ENCODE peak calls at places on chromosomes 1 and 21, in seven cellular contexts. D is transverse colon; R is breast epithelium; N is mucosa of descending colon; S is OCI-LY7; P is CD8-positive, alpha-beta memory T cell; T is heart right ventricle. L is an unnamed sample. For H3K4me1 and H3K36me3, the result is how much of the 10 kb centered on the place peaks cover.

GRCh38 chr1:210654176-210654786 is 325.6 kb downstream of the HHAT start:
- DNase-seq in N (no peak), D (no peak), T (no peak), S (no peak), P (no peak), R (no peak), L (no peak)

GRCh38 chr21:34344584-34344983 is 19.2 kb upstream of the KCNE2 start:
- DNase-seq in S (no peak), R (no peak), N (no peak), T (no peak), D (no peak), P (no peak), L (no peak)

GRCh38 chr1:29540801-29541357 is 304.6 kb downstream of the PTPRU start:
- DNase-seq in P (no peak), T (no peak), R (no peak), D (no peak), N (no peak), S (no peak), L (no peak)

GRCh38 chr1:42992043-42992697 is 33.5 kb upstream of the SLC2A1 start:
- DNase-seq in R (no peak), N (no peak), S (no peak), T (no peak), P (no peak), D (no peak), L (no peak)

GRCh38 chr1:244970236-244970652 is 105.9 kb upstream of the HNRNPU start:
- DNase-seq in R (no peak), T (peak), N (peak), S (peak), P (peak), D (no peak), L (peak)

GRCh38 chr21:34612557-34612956 is 2.4 kb downstream of the RCAN1 start:
- DNase-seq in R (no peak), P (no peak), S (no peak), D (no peak), N (no peak), T (no peak), L (no peak)

GRCh38 chr21:33542640-33543504 is at the start of gene SON:
- DNase-seq in D (peak), P (peak), N (peak), R (peak), S (peak), T (peak), L (peak)

GRCh38 chr21:34722684-34723300 is 54.0 kb downstream of the CLIC6 start:
- DNase-seq in S (peak), D (no peak), N (no peak), R (no peak), T (no peak), P (no peak), L (no peak)

GRCh38 chr1:176837708-176838107 is 326.8 kb downstream of the ASTN1 start:
- DNase-seq in R (no peak), P (no peak), D (no peak), T (no peak), S (no peak), N (no peak), L (no peak)

GRCh38 chr21:31366825-31367224 is 22.8 kb upstream of the TIAM1 start:
- DNase-seq in R (no peak), T (no peak), D (no peak), P (no peak), S (no peak), N (no peak), L (peak)

GRCh38 chr1:104132386-104132973 is 382.8 kb downstream of the AMY1C start:
- DNase-seq in P (no peak), D (no peak), N (peak), R (no peak), S (peak), T (no peak), L (peak)

GRCh38 chr1:15852036-15852827 is 4.7 kb downstream of the SPEN start:
- DNase-seq in D (no peak), P (no peak), S (peak), R (no peak), N (no peak), T (no peak), L (no peak)

GRCh38 chr21:37380349-37381323 is 14.1 kb downstream of the DYRK1A start:
- DNase-seq in T (peak), P (no peak), S (no peak), D (no peak), N (peak), R (no peak), L (no peak)

GRCh38 chr1:171780583-171781166 is 785 bp upstream of the METTL13 start:
- DNase-seq in P (no peak), D (no peak), N (peak), R (no peak), T (no peak), S (no peak), L (peak)

GRCh38 chr1:50418600-50419109 is 4.6 kb downstream of the DMRTA2 start:
- DNase-seq in T (no peak), R (no peak), P (no peak), N (no peak), D (no peak), S (no peak), L (no peak)

GRCh38 chr1:167601442-167602380 is 28.3 kb upstream of the RCSD1 start:
- DNase-seq in S (peak), R (no peak), D (peak), N (peak), T (peak), P (no peak), L (no peak)

GRCh38 chr1:101567582-101568189 is 330.9 kb downstream of the S1PR1 start:
- DNase-seq in D (peak), N (peak), P (peak), S (peak), T (no peak), R (no peak), L (no peak)

GRCh38 chr1:4017636-4018365 is 117.7 kb upstream of the C1orf174 start:
- DNase-seq in R (no peak), T (no peak), S (no peak), D (no peak), P (no peak), N (no peak), L (no peak)

GRCh38 chr1:117631761-117632160 is 25.9 kb downstream of the TENT5C start:
- DNase-seq in P (no peak), N (no peak), D (no peak), R (no peak), S (peak), T (no peak), L (no peak)

GRCh38 chr1:43049487-43049886 is 90.8 kb upstream of the SLC2A1 start:
- DNase-seq in N (no peak), S (no peak), T (no peak), P (no peak), D (no peak), R (no peak), L (no peak)

GRCh38 chr1:24868016-24868875 is 61.8 kb downstream of the RUNX3 start:
- DNase-seq in T (no peak), D (no peak), N (no peak), R (no peak), S (no peak), P (no peak), L (no peak)

GRCh38 chr1:18581420-18581880 is 49.2 kb upstream of the PAX7 start:
- DNase-seq in N (peak), S (peak), P (no peak), T (no peak), R (no peak), D (peak), L (no peak)

GRCh38 chr1:47188901-47189785 is 693 bp downstream of the PDZK1IP1 start:
- DNase-seq in N (no peak), P (no peak), R (peak), T (no peak), D (no peak), S (no peak), L (peak)

GRCh38 chr1:24864409-24864808 is 65.7 kb downstream of the RUNX3 start:
- DNase-seq in P (no peak), T (no peak), N (peak), S (peak), R (no peak), D (peak), L (no peak)

GRCh38 chr1:15684042-15684461 is at the start of gene PLEKHM2:
- DNase-seq in P (peak), T (no peak), D (peak), S (peak), R (no peak), N (peak), L (no peak)

GRCh38 chr1:180501865-180502360 is 464 bp downstream of the ACBD6 start:
- DNase-seq in N (no peak), R (no peak), P (no peak), D (no peak), S (peak), T (no peak), L (no peak)

GRCh38 chr1:227131193-227131592 is 187.1 kb downstream of the CDC42BPA start:
- DNase-seq in P (no peak), S (peak), T (no peak), R (no peak), D (no peak), N (no peak), L (no peak)

GRCh38 chr1:173048629-173049326 is 2.0 kb downstream of the TNFSF18 start:
- DNase-seq in T (no peak), S (no peak), R (no peak), D (no peak), N (no peak), P (no peak), L (peak)

GRCh38 chr21:29208666-29209059 is 78.2 kb downstream of the MAP3K7CL start:
- DNase-seq in D (no peak), R (no peak), N (no peak), P (no peak), S (no peak), T (no peak), L (peak)

GRCh38 chr1:150609726-150610125 is 19.7 kb downstream of the ENSA start:
- DNase-seq in S (no peak), N (no peak), T (no peak), R (no peak), P (no peak), D (no peak), L (no peak)
- H3K4me1 ChIP-seq in S (half or more), N (under half), T (under half), R (under half), P (under half), D (half or more), L (under half)

GRCh38 chr1:1403543-1404112 is 3.5 kb downstream of the MRPL20 start:
- DNase-seq in T (no peak), R (no peak), S (no peak), P (no peak), N (no peak), D (no peak), L (no peak)
- H3K36me3 ChIP-seq in T (under half), R (under half), S (half or more), P (under half), N (under half), D (under half), L (half or more)

GRCh38 chr1:221706862-221707582 is 34.9 kb downstream of the DUSP10 start:
- DNase-seq in T (no peak), D (no peak), S (no peak), R (no peak), P (no peak), N (no peak), L (no peak)
- H3K4me3 ChIP-seq in T (no peak), D (no peak), S (no peak), R (no peak), P (no peak), N (no peak), L (no peak)

DNA sequence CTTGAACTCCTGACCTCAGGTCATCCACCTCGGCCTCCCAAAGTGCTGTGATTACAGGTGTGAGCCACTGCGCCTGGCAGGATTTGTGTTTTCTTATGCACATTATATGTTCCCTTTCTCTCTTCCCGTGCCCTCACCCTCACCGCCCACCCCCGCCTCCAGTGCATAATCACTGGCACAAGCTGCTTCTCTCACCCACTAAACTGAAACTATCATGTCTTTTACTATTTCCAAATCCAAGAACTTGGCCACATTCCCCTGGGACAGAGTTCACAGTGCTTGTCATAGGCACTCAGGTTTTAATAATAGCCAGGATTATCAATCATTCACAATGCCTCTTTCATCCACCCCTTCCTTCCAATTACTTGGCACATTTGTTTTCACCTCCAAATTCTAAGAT is 17.8 kb upstream of the MAPKAPK2 start:
- DNase-seq in S (no peak), T (no peak), N (no peak), R (no peak), P (no peak), D (no peak), L (no peak)
- H3K4me1 ChIP-seq in S (under half), T (under half), N (under half), R (under half), P (under half), D (under half), L (under half)

GRCh38 chr1:162702628-162703027 is 70.4 kb downstream of the DDR2 start:
- DNase-seq in D (no peak), T (no peak), S (no peak), N (no peak), R (no peak), P (no peak), L (no peak)

GRCh38 chr1:162708286-162708685 is 76.0 kb downstream of the DDR2 start:
- DNase-seq in T (no peak), R (no peak), N (no peak), D (no peak), S (no peak), P (no peak), L (no peak)

GRCh38 chr1:162703708-162704107 is 71.4 kb downstream of the DDR2 start:
- DNase-seq in P (no peak), N (no peak), T (peak), S (no peak), R (no peak), D (no peak), L (no peak)

GRCh38 chr1:162706003-162706402 is 73.7 kb downstream of the DDR2 start:
- DNase-seq in T (no peak), S (no peak), P (no peak), R (no peak), D (no peak), N (no peak), L (no peak)

DNA sequence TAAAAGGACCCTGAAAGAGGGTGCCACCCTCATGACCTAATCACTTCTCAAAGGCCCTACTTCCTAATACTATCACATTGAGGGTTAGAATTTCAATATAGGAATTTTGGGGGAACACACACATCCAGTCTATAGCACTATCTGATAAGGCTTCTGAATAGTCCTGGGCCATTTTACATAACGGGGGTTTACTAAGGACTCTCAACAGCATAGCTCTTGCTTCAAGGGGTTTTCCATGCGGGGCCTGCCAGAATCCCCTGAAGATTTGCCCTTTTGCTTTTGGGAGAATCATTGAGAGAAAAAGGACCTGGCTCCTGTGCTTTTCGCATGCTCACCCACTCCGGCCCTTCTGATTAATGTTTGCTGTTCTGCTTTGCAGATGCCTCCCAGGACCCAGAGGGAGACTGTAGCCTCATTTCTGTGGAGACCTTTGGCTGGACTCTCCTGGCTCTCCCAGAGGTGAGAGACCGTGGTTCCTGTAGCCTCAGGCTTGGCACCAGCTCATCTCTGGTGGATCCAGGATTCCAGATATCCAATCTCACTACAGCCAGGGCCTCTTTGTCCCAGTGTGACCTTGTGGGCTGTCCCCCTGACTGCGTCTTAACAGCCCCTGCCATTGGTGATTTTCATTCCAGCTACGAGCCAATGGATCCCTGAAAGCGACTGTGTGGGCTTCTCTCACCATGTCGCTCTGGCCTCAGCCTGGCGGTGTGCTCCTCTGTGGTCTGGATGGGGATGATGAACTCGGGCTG is 72.6 kb downstream of the DDR2 start:
- DNase-seq in D (no peak), R (no peak), T (peak), S (no peak), N (no peak), P (no peak), L (no peak)
- H3K36me3 ChIP-seq in D (under half), R (under half), T (under half), S (under half), N (under half), P (under half), L (under half)

DNA sequence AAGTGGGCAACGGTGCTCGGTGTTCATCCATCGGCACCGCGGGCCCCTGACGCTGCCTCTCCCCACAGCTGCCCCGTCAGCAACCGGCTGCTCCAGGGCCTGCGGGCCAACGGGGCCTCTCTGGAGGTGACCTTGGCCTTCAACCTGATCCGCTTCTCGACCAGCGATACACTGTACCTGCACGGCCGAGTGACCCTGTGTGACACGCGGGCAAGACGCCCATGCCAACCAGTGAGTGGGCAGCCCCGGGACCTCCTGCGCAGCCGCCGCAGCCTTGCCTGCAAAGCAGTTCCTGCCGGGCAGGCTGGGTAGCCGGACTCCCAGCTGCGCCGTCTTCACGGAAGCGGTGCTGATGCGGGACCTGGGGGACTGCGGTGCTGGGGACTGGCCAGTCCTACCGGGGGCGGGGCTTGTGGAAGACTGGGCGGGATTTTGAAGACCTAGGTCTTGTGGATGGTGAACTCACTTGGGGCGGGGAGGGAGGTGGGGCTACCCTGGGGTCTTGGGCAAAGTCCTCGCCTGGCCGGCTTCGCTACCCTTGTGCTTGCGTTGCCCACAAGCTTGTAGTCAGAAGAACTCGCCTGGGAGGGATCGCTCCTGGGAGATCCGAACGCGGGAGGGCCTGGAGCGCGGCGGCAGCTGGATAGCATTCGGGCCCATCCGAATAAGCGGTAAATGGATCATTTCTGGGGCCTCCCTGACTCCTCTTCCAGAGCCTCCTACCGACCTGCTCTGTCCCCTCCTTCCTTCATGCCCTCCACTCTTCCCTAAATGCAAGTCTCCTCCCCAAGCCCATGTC is 8.8 kb upstream of the CEP85 start:
- DNase-seq in T (peak), N (peak), P (peak), R (peak), D (peak), S (no peak), L (no peak)
- H3K4me3 ChIP-seq in T (peak), N (no peak), P (peak), R (peak), D (peak), S (no peak), L (no peak)

GRCh38 chr1:203640117-203640516 is 13.5 kb downstream of the ATP2B4 start:
- DNase-seq in P (no peak), N (no peak), R (no peak), S (no peak), D (no peak), T (no peak), L (no peak)
- H3K4me1 ChIP-seq in P (under half), N (under half), R (under half), S (under half), D (half or more), T (half or more), L (under half)

GRCh38 chr1:2409745-2410144 is 2.6 kb downstream of the PEX10 start:
- DNase-seq in N (no peak), R (no peak), P (no peak), T (no peak), D (no peak), S (no peak), L (no peak)

GRCh38 chr1:2408859-2409276 is 3.5 kb downstream of the PEX10 start:
- DNase-seq in P (no peak), T (no peak), S (no peak), R (no peak), D (no peak), N (no peak), L (no peak)

GRCh38 chr1:2407166-2407990 is 5.0 kb downstream of the PEX10 start:
- DNase-seq in R (no peak), S (no peak), T (no peak), N (no peak), P (no peak), D (no peak), L (no peak)

GRCh38 chr1:2407991-2408275 is 4.4 kb downstream of the PEX10 start:
- DNase-seq in S (no peak), N (no peak), R (no peak), P (no peak), T (no peak), D (no peak), L (no peak)

GRCh38 chr1:2408456-2408855 is 3.9 kb downstream of the PEX10 start:
- DNase-seq in D (no peak), T (no peak), R (no peak), N (no peak), P (no peak), S (no peak), L (no peak)
- H3K36me3 ChIP-seq in D (under half), T (under half), R (under half), N (under half), P (under half), S (under half), L (half or more)

L was measured in SJSA1.